ENCODE peak calls at places on chromosomes 11 and 22, in four cellular contexts. One of them, this sample, is unnamed.

GRCh38 chr11:116311141-116311540 is 461.6 kb downstream of the BUD13 start:
- DNase-seq in ELR: no peak
- DNase-seq in GOT3: no peak
- DNase-seq in sigmoid colon: no peak
- DNase-seq in this sample: no peak

GRCh38 chr22:49230194-49230577 is 597.5 kb downstream of the BRD1 start:
- DNase-seq in ELR: peak
- DNase-seq in GOT3: no peak
- DNase-seq in sigmoid colon: no peak
- DNase-seq in this sample: no peak

GRCh38 chr11:66768088-66768521 is 39.1 kb upstream of the SPTBN2 start:
- DNase-seq in ELR: no peak
- DNase-seq in GOT3: no peak
- DNase-seq in sigmoid colon: no peak
- DNase-seq in this sample: no peak

GRCh38 chr11:70556884-70557741 is 158.8 kb downstream of the CTTN start:
- DNase-seq in ELR: peak
- DNase-seq in GOT3: no peak
- DNase-seq in sigmoid colon: no peak
- DNase-seq in this sample: peak

GRCh38 chr11:63369971-63370588 is 495 bp downstream of the SLC22A9 start:
- DNase-seq in ELR: no peak
- DNase-seq in GOT3: no peak
- DNase-seq in sigmoid colon: no peak
- DNase-seq in this sample: no peak

GRCh38 chr22:28674121-28674563 is 5.5 kb downstream of the TTC28 start:
- DNase-seq in ELR: peak
- DNase-seq in GOT3: no peak
- DNase-seq in sigmoid colon: no peak
- DNase-seq in this sample: peak

GRCh38 chr11:122209619-122210377 is 93.8 kb upstream of the BLID start:
- DNase-seq in ELR: peak
- DNase-seq in GOT3: no peak
- DNase-seq in sigmoid colon: peak
- DNase-seq in this sample: peak

GRCh38 chr11:125263268-125263790 is 98.8 kb downstream of the PKNOX2 start:
- DNase-seq in ELR: peak
- DNase-seq in GOT3: peak
- DNase-seq in sigmoid colon: peak
- DNase-seq in this sample: peak

GRCh38 chr22:17816649-17817048 is 42.4 kb upstream of the BID start:
- DNase-seq in ELR: no peak
- DNase-seq in GOT3: no peak
- DNase-seq in sigmoid colon: no peak
- DNase-seq in this sample: no peak

GRCh38 chr11:96246718-96247540 is 96.1 kb downstream of the MAML2 start:
- DNase-seq in ELR: no peak
- DNase-seq in GOT3: no peak
- DNase-seq in sigmoid colon: no peak
- DNase-seq in this sample: peak

This sample was measured in EH.